ENCODE peak calls at places on chromosome 7, in five cellular contexts. One of them, this sample, is unnamed.
A peak's percentile ranks its signal among the peaks of the same experiment; 100 is the strongest.

GRCh38 chr7:29239638-29240037 is 45.1 kb downstream of the CHN2 start:
- DNase-seq in osteoblast: no peak
- DNase-seq in OCI-LY7: no peak
- DNase-seq in SK-N-SH: no peak
- DNase-seq in IMR-90: no peak
- DNase-seq in this sample: peak; percentile 9

GRCh38 chr7:34165466-34165865 is 260.1 kb downstream of the BMPER start:
- DNase-seq in OCI-LY7: no peak
- DNase-seq in IMR-90: peak; percentile 32
- DNase-seq in osteoblast: no peak
- DNase-seq in SK-N-SH: no peak
- DNase-seq in this sample: peak; percentile 66

GRCh38 chr7:14197280-14197679 is 207.8 kb upstream of the ETV1 start:
- DNase-seq in SK-N-SH: no peak
- DNase-seq in osteoblast: no peak
- DNase-seq in IMR-90: no peak
- DNase-seq in OCI-LY7: no peak
- DNase-seq in this sample: peak; percentile 10

GRCh38 chr7:28759373-28760013 is 198.6 kb downstream of the TRIL start:
- DNase-seq in OCI-LY7: no peak
- DNase-seq in osteoblast: no peak
- DNase-seq in SK-N-SH: no peak
- DNase-seq in IMR-90: peak; percentile 80
- DNase-seq in this sample: no peak

GRCh38 chr7:116809636-116810266 is 52.6 kb upstream of the CAPZA2 start:
- DNase-seq in SK-N-SH: peak; percentile 47
- DNase-seq in IMR-90: peak; percentile 77
- DNase-seq in OCI-LY7: peak; percentile 59
- DNase-seq in osteoblast: peak; percentile 86
- DNase-seq in this sample: peak; percentile 83

GRCh38 chr7:115775981-115776380 is 254.6 kb downstream of the TFEC start:
- DNase-seq in OCI-LY7: no peak
- DNase-seq in osteoblast: no peak
- DNase-seq in SK-N-SH: no peak
- DNase-seq in IMR-90: no peak
- DNase-seq in this sample: no peak

GRCh38 chr7:70836946-70837345 is 295.0 kb upstream of the GALNT17 start:
- DNase-seq in IMR-90: no peak
- DNase-seq in OCI-LY7: no peak
- DNase-seq in osteoblast: no peak
- DNase-seq in SK-N-SH: no peak
- DNase-seq in this sample: no peak

GRCh38 chr7:43674559-43675436 is 54.5 kb downstream of the COA1 start:
- DNase-seq in IMR-90: peak; percentile 89
- DNase-seq in SK-N-SH: no peak
- DNase-seq in OCI-LY7: no peak
- DNase-seq in osteoblast: peak; percentile 66
- DNase-seq in this sample: peak; percentile 93

GRCh38 chr7:41943098-41943577 is 240.2 kb upstream of the INHBA start:
- DNase-seq in IMR-90: peak; percentile 79
- DNase-seq in OCI-LY7: peak; percentile 58
- DNase-seq in osteoblast: peak; percentile 90
- DNase-seq in SK-N-SH: peak; percentile 85
- DNase-seq in this sample: peak; percentile 86

GRCh38 chr7:25286756-25287155 is 58.5 kb upstream of the NPVF start:
- DNase-seq in osteoblast: no peak
- DNase-seq in OCI-LY7: no peak
- DNase-seq in IMR-90: no peak
- DNase-seq in SK-N-SH: no peak
- DNase-seq in this sample: no peak

GRCh38 chr7:128155100-128155763 is 85.8 kb upstream of the LEP start:
- DNase-seq in osteoblast: no peak
- DNase-seq in SK-N-SH: no peak
- DNase-seq in OCI-LY7: no peak
- DNase-seq in IMR-90: no peak
- DNase-seq in this sample: peak; percentile 26

GRCh38 chr7:9189683-9190082 is 756.3 kb downstream of the NXPH1 start:
- DNase-seq in SK-N-SH: no peak
- DNase-seq in OCI-LY7: no peak
- DNase-seq in osteoblast: no peak
- DNase-seq in IMR-90: no peak
- DNase-seq in this sample: no peak

GRCh38 chr7:41339913-41340676 is 362.8 kb downstream of the INHBA start:
- DNase-seq in IMR-90: no peak
- DNase-seq in SK-N-SH: no peak
- DNase-seq in osteoblast: no peak
- DNase-seq in OCI-LY7: no peak
- DNase-seq in this sample: no peak

GRCh38 chr7:83701744-83702143 is 52.8 kb upstream of the SEMA3E start:
- DNase-seq in IMR-90: no peak
- DNase-seq in SK-N-SH: no peak
- DNase-seq in osteoblast: no peak
- DNase-seq in OCI-LY7: no peak
- DNase-seq in this sample: no peak

GRCh38 chr7:158460665-158461064 is 127.0 kb downstream of the PTPRN2 start:
- DNase-seq in SK-N-SH: no peak
- DNase-seq in IMR-90: no peak
- DNase-seq in osteoblast: no peak
- DNase-seq in OCI-LY7: no peak
- DNase-seq in this sample: no peak

GRCh38 chr7:41222704-41223103 is 480.2 kb downstream of the INHBA start:
- DNase-seq in IMR-90: peak; percentile 96
- DNase-seq in SK-N-SH: no peak
- DNase-seq in osteoblast: peak; percentile 53
- DNase-seq in OCI-LY7: no peak
- DNase-seq in this sample: peak; percentile 47

GRCh38 chr7:78221961-78222751 is 423.6 kb downstream of the PHTF2 start:
- DNase-seq in osteoblast: peak; percentile 37
- DNase-seq in OCI-LY7: peak; percentile 48
- DNase-seq in SK-N-SH: no peak
- DNase-seq in IMR-90: peak; percentile 78
- DNase-seq in this sample: peak; percentile 60

GRCh38 chr7:100874577-100875355 is at the start of gene SRRT:
- DNase-seq in OCI-LY7: peak; percentile 99
- DNase-seq in osteoblast: peak; percentile 100
- DNase-seq in IMR-90: peak; percentile 97
- DNase-seq in SK-N-SH: peak; percentile 100
- DNase-seq in this sample: peak; percentile 100

GRCh38 chr7:131525820-131526219 is 30.6 kb downstream of the PODXL start:
- DNase-seq in osteoblast: peak; percentile 73
- DNase-seq in IMR-90: peak; percentile 39
- DNase-seq in SK-N-SH: no peak
- DNase-seq in OCI-LY7: no peak
- DNase-seq in this sample: peak; percentile 54

GRCh38 chr7:26061340-26062239 is 90.4 kb upstream of the NFE2L3 start:
- DNase-seq in osteoblast: peak; percentile 91
- DNase-seq in IMR-90: peak; percentile 7
- DNase-seq in SK-N-SH: peak; percentile 72
- DNase-seq in OCI-LY7: peak; percentile 75
- DNase-seq in this sample: peak; percentile 62

GRCh38 chr7:22147113-22147512 is 201.4 kb upstream of the CDCA7L start:
- DNase-seq in OCI-LY7: no peak
- DNase-seq in IMR-90: no peak
- DNase-seq in osteoblast: no peak
- DNase-seq in SK-N-SH: peak; percentile 70
- DNase-seq in this sample: peak; percentile 19

GRCh38 chr7:620052-620451 is 100.4 kb upstream of the PDGFA start:
- DNase-seq in osteoblast: peak; percentile 98
- DNase-seq in SK-N-SH: no peak
- DNase-seq in IMR-90: peak; percentile 88
- DNase-seq in OCI-LY7: no peak
- DNase-seq in this sample: peak; percentile 31

GRCh38 chr7:97215556-97215955 is 98.1 kb downstream of the SDHAF3 start:
- DNase-seq in IMR-90: no peak
- DNase-seq in SK-N-SH: no peak
- DNase-seq in osteoblast: no peak
- DNase-seq in OCI-LY7: no peak
- DNase-seq in this sample: no peak

GRCh38 chr7:148944935-148945934 is 61.1 kb upstream of the EZH2 start:
- DNase-seq in OCI-LY7: no peak
- DNase-seq in IMR-90: peak; percentile 66
- DNase-seq in osteoblast: peak; percentile 85
- DNase-seq in SK-N-SH: no peak
- DNase-seq in this sample: peak; percentile 78

GRCh38 chr7:41255716-41256115 is 447.2 kb downstream of the INHBA start:
- DNase-seq in OCI-LY7: no peak
- DNase-seq in IMR-90: no peak
- DNase-seq in osteoblast: no peak
- DNase-seq in SK-N-SH: no peak
- DNase-seq in this sample: peak; percentile 20

GRCh38 chr7:44150466-44150832 is 9.3 kb upstream of the MYL7 start:
- DNase-seq in IMR-90: no peak
- DNase-seq in osteoblast: peak; percentile 74
- DNase-seq in OCI-LY7: peak; percentile 6
- DNase-seq in SK-N-SH: peak; percentile 17
- DNase-seq in this sample: peak; percentile 55

GRCh38 chr7:24341677-24342076 is 57.7 kb downstream of the NPY start:
- DNase-seq in IMR-90: no peak
- DNase-seq in OCI-LY7: no peak
- DNase-seq in osteoblast: no peak
- DNase-seq in SK-N-SH: no peak
- DNase-seq in this sample: peak; percentile 8

GRCh38 chr7:147053761-147054160 is 937.2 kb downstream of the CNTNAP2 start:
- DNase-seq in SK-N-SH: no peak
- DNase-seq in osteoblast: no peak
- DNase-seq in OCI-LY7: no peak
- DNase-seq in IMR-90: no peak
- DNase-seq in this sample: no peak

GRCh38 chr7:93147358-93147757 is 827 bp downstream of the SAMD9L start:
- DNase-seq in IMR-90: peak; percentile 59
- DNase-seq in osteoblast: no peak
- DNase-seq in SK-N-SH: no peak
- DNase-seq in OCI-LY7: peak; percentile 60
- DNase-seq in this sample: peak; percentile 75

GRCh38 chr7:108016841-108017775 is 14.1 kb upstream of the LAMB1 start:
- DNase-seq in osteoblast: peak; percentile 68
- DNase-seq in OCI-LY7: peak; percentile 14
- DNase-seq in IMR-90: peak; percentile 70
- DNase-seq in SK-N-SH: peak; percentile 36
- DNase-seq in this sample: peak; percentile 69

GRCh38 chr7:17147409-17147808 is 151.0 kb upstream of the AHR start:
- DNase-seq in IMR-90: no peak
- DNase-seq in OCI-LY7: no peak
- DNase-seq in SK-N-SH: no peak
- DNase-seq in osteoblast: peak; percentile 68
- DNase-seq in this sample: peak; percentile 72

GRCh38 chr7:98250789-98251188 is 1.2 kb downstream of the TECPR1 start:
- DNase-seq in IMR-90: no peak
- DNase-seq in SK-N-SH: no peak
- DNase-seq in OCI-LY7: peak; percentile 78
- DNase-seq in osteoblast: peak; percentile 55
- DNase-seq in this sample: no peak

GRCh38 chr7:55409474-55410225 is 44.5 kb downstream of the LANCL2 start:
- DNase-seq in SK-N-SH: peak; percentile 54
- DNase-seq in osteoblast: no peak
- DNase-seq in OCI-LY7: no peak
- DNase-seq in IMR-90: peak; percentile 35
- DNase-seq in this sample: peak; percentile 34

GRCh38 chr7:87870471-87870870 is 5.7 kb downstream of the SLC25A40 start:
- DNase-seq in OCI-LY7: no peak
- DNase-seq in IMR-90: no peak
- DNase-seq in osteoblast: no peak
- DNase-seq in SK-N-SH: no peak
- DNase-seq in this sample: no peak

GRCh38 chr7:22393825-22394458 is 37.0 kb upstream of the RAPGEF5 start:
- DNase-seq in IMR-90: peak; percentile 48
- DNase-seq in osteoblast: peak; percentile 55
- DNase-seq in SK-N-SH: peak; percentile 57
- DNase-seq in OCI-LY7: no peak
- DNase-seq in this sample: peak; percentile 60

GRCh38 chr7:45573199-45573598 is 969 bp upstream of the ADCY1 start:
- DNase-seq in SK-N-SH: peak; percentile 36
- DNase-seq in osteoblast: peak; percentile 88
- DNase-seq in IMR-90: no peak
- DNase-seq in OCI-LY7: no peak
- DNase-seq in this sample: no peak
- H2AFZ ChIP-seq in SK-N-SH: no peak overlapping the region
- H2AFZ ChIP-seq in osteoblast: no peak overlapping the region
- H2AFZ ChIP-seq in IMR-90: no peak overlapping the region
- H2AFZ ChIP-seq in OCI-LY7: no peak overlapping the region
- H2AFZ ChIP-seq in this sample: no peak overlapping the region

GRCh38 chr7:105612806-105613205 is 31.5 kb upstream of the EFCAB10 start:
- DNase-seq in OCI-LY7: no peak
- DNase-seq in SK-N-SH: no peak
- DNase-seq in IMR-90: no peak
- DNase-seq in osteoblast: no peak
- DNase-seq in this sample: no peak

GRCh38 chr7:105613611-105614330 is 32.5 kb upstream of the EFCAB10 start:
- DNase-seq in IMR-90: no peak
- DNase-seq in SK-N-SH: no peak
- DNase-seq in osteoblast: no peak
- DNase-seq in OCI-LY7: no peak
- DNase-seq in this sample: no peak

GRCh38 chr7:105617280-105618015 is 36.2 kb upstream of the EFCAB10 start:
- DNase-seq in IMR-90: no peak
- DNase-seq in osteoblast: no peak
- DNase-seq in SK-N-SH: no peak
- DNase-seq in OCI-LY7: no peak
- DNase-seq in this sample: no peak

GRCh38 chr7:105611856-105612775 is 30.8 kb upstream of the EFCAB10 start:
- DNase-seq in SK-N-SH: no peak
- DNase-seq in IMR-90: peak; percentile 27
- DNase-seq in osteoblast: peak; percentile 83
- DNase-seq in OCI-LY7: no peak
- DNase-seq in this sample: peak; percentile 21

DNA sequence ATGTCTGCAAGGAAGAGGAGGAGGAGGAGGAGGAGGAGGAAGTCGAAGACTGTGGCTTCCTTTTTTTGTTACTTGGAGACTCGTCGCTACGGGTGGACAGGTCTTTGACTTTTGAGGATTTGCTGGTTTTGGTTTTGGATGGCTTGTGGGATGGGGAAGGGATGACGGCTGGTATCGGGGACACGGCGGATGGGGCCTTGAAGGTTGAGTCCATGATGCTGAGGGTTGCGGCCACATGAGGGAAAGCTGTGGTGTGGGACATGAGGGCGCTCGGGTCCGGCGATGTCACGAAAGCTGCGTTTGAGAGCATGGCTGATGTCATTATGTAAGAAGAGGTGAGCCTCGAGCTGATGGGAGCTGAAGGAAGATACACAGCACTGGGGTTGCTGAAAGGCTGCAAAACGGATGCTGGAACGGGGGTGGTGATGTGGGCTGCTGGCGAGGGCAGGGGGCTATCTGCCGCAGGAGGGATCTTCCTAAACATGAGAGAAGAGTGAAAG is 33.1 kb upstream of the EFCAB10 start:
- DNase-seq in IMR-90: no peak
- DNase-seq in osteoblast: no peak
- DNase-seq in SK-N-SH: no peak
- DNase-seq in OCI-LY7: no peak
- DNase-seq in this sample: no peak
- H3K27ac ChIP-seq in IMR-90: no peak overlapping the region
- H3K27ac ChIP-seq in osteoblast: no peak overlapping the region
- H3K27ac ChIP-seq in SK-N-SH: no peak overlapping the region
- H3K27ac ChIP-seq in OCI-LY7: no peak overlapping the region
- H3K27ac ChIP-seq in this sample: no peak overlapping the region

GRCh38 chr7:73437091-73437490 is 3.5 kb downstream of the FZD9 start:
- DNase-seq in IMR-90: no peak
- DNase-seq in OCI-LY7: no peak
- DNase-seq in SK-N-SH: no peak
- DNase-seq in osteoblast: peak; percentile 62
- DNase-seq in this sample: no peak
- H2AFZ ChIP-seq in IMR-90: no peak overlapping the region
- H2AFZ ChIP-seq in OCI-LY7: no peak overlapping the region
- H2AFZ ChIP-seq in SK-N-SH: no peak overlapping the region
- H2AFZ ChIP-seq in osteoblast: no peak overlapping the region
- H2AFZ ChIP-seq in this sample: no peak overlapping the region

GRCh38 chr7:47584128-47584865 is 2.4 kb upstream of the TNS3 start:
- DNase-seq in IMR-90: no peak
- DNase-seq in osteoblast: peak; percentile 85
- DNase-seq in OCI-LY7: no peak
- DNase-seq in SK-N-SH: no peak
- DNase-seq in this sample: peak; percentile 63
- H3K27ac ChIP-seq in IMR-90: peak overlapping the region; percentile 14
- H3K27ac ChIP-seq in osteoblast: peak overlapping the region; percentile 36
- H3K27ac ChIP-seq in OCI-LY7: no peak overlapping the region
- H3K27ac ChIP-seq in SK-N-SH: peak overlapping the region; percentile 37
- H3K27ac ChIP-seq in this sample: peak overlapping the region; percentile 19

This sample was measured in GM23248.